ENCODE peak calls at places on chromosomes 7 and 10, in six cellular contexts. One of them, this sample, is unnamed.

GRCh38 chr7:21412291-21412896 is 15.5 kb upstream of the SP4 start:
- DNase-seq in IMR-90: no peak
- DNase-seq in mesendoderm: no peak
- DNase-seq in H1: no peak
- DNase-seq in neuronal stem cell: no peak
- DNase-seq in H9: no peak
- DNase-seq in this sample: peak; percentile 4

GRCh38 chr7:1944619-1945210 is 274.6 kb downstream of the ELFN1 start:
- DNase-seq in IMR-90: no peak
- DNase-seq in mesendoderm: no peak
- DNase-seq in H1: no peak
- DNase-seq in neuronal stem cell: no peak
- DNase-seq in H9: no peak
- DNase-seq in this sample: no peak

GRCh38 chr10:33201056-33201780 is 133.2 kb downstream of the NRP1 start:
- DNase-seq in IMR-90: no peak
- DNase-seq in mesendoderm: no peak
- DNase-seq in H1: no peak
- DNase-seq in neuronal stem cell: no peak
- DNase-seq in H9: no peak
- DNase-seq in this sample: no peak

GRCh38 chr7:50353894-50354595 is 49.5 kb downstream of the IKZF1 start:
- DNase-seq in IMR-90: no peak
- DNase-seq in mesendoderm: no peak
- DNase-seq in H1: no peak
- DNase-seq in neuronal stem cell: no peak
- DNase-seq in H9: no peak
- DNase-seq in this sample: no peak

GRCh38 chr10:126702181-126702580 is 31.7 kb upstream of the C10orf90 start:
- DNase-seq in IMR-90: peak; percentile 2
- DNase-seq in mesendoderm: peak; percentile 12
- DNase-seq in H1: no peak
- DNase-seq in neuronal stem cell: no peak
- DNase-seq in H9: no peak
- DNase-seq in this sample: peak; percentile 81

GRCh38 chr7:15686957-15687644 is 618 bp upstream of the MEOX2 start:
- DNase-seq in IMR-90: no peak
- DNase-seq in mesendoderm: peak; percentile 11
- DNase-seq in H1: no peak
- DNase-seq in neuronal stem cell: peak; percentile 12
- DNase-seq in H9: peak; percentile 36
- DNase-seq in this sample: no peak

GRCh38 chr10:76126607-76127190 is 695.3 kb downstream of the LRMDA start:
- DNase-seq in IMR-90: no peak
- DNase-seq in mesendoderm: no peak
- DNase-seq in H1: no peak
- DNase-seq in neuronal stem cell: no peak
- DNase-seq in H9: no peak
- DNase-seq in this sample: peak; percentile 69

GRCh38 chr10:46255696-46256355 is 31.0 kb upstream of the ANTXRL start:
- DNase-seq in IMR-90: peak; percentile 12
- DNase-seq in mesendoderm: peak; percentile 86
- DNase-seq in H1: peak; percentile 62
- DNase-seq in neuronal stem cell: peak; percentile 42
- DNase-seq in H9: peak; percentile 84
- DNase-seq in this sample: peak; percentile 51

GRCh38 chr10:88421590-88421989 is 161.5 kb downstream of the RNLS start:
- DNase-seq in IMR-90: no peak
- DNase-seq in mesendoderm: no peak
- DNase-seq in H1: no peak
- DNase-seq in neuronal stem cell: no peak
- DNase-seq in H9: no peak
- DNase-seq in this sample: no peak

GRCh38 chr7:137772221-137772620 is 74.6 kb downstream of the DGKI start:
- DNase-seq in IMR-90: peak; percentile 33
- DNase-seq in mesendoderm: no peak
- DNase-seq in H1: no peak
- DNase-seq in neuronal stem cell: no peak
- DNase-seq in H9: no peak
- DNase-seq in this sample: peak; percentile 3

GRCh38 chr7:98707076-98707475 is 90.0 kb downstream of the NPTX2 start:
- DNase-seq in IMR-90: no peak
- DNase-seq in mesendoderm: no peak
- DNase-seq in H1: no peak
- DNase-seq in neuronal stem cell: no peak
- DNase-seq in H9: no peak
- DNase-seq in this sample: no peak

GRCh38 chr7:155214328-155214986 is 83.2 kb upstream of the INSIG1 start:
- DNase-seq in IMR-90: no peak
- DNase-seq in mesendoderm: no peak
- DNase-seq in H1: no peak
- DNase-seq in neuronal stem cell: no peak
- DNase-seq in H9: no peak
- DNase-seq in this sample: no peak

GRCh38 chr10:95400789-95401188 is 110.0 kb upstream of the PDLIM1 start:
- DNase-seq in IMR-90: no peak
- DNase-seq in mesendoderm: peak; percentile 28
- DNase-seq in H1: no peak
- DNase-seq in neuronal stem cell: no peak
- DNase-seq in H9: no peak
- DNase-seq in this sample: no peak

GRCh38 chr10:95395947-95396449 is 105.2 kb upstream of the PDLIM1 start:
- DNase-seq in IMR-90: no peak
- DNase-seq in mesendoderm: no peak
- DNase-seq in H1: no peak
- DNase-seq in neuronal stem cell: no peak
- DNase-seq in H9: no peak
- DNase-seq in this sample: no peak

GRCh38 chr10:95399167-95399566 is 108.4 kb upstream of the PDLIM1 start:
- DNase-seq in IMR-90: no peak
- DNase-seq in mesendoderm: no peak
- DNase-seq in H1: no peak
- DNase-seq in neuronal stem cell: no peak
- DNase-seq in H9: no peak
- DNase-seq in this sample: no peak

GRCh38 chr10:95394161-95394880 is 103.5 kb upstream of the PDLIM1 start:
- DNase-seq in IMR-90: no peak
- DNase-seq in mesendoderm: peak; percentile 63
- DNase-seq in H1: no peak
- DNase-seq in neuronal stem cell: no peak
- DNase-seq in H9: peak; percentile 24
- DNase-seq in this sample: no peak

GRCh38 chr10:95397747-95398146 is 106.9 kb upstream of the PDLIM1 start:
- DNase-seq in IMR-90: no peak
- DNase-seq in mesendoderm: no peak
- DNase-seq in H1: no peak
- DNase-seq in neuronal stem cell: no peak
- DNase-seq in H9: no peak
- DNase-seq in this sample: no peak
- H3K4me1 ChIP-seq in IMR-90: no peaks in the 10 kb centered on the region
- H3K4me1 ChIP-seq in mesendoderm: no peaks in the 10 kb centered on the region
- H3K4me1 ChIP-seq in H1: no peaks in the 10 kb centered on the region
- H3K4me1 ChIP-seq in neuronal stem cell: no peaks in the 10 kb centered on the region
- H3K4me1 ChIP-seq in H9: no peaks in the 10 kb centered on the region
- H3K4me1 ChIP-seq in this sample: peaks cover 2% of the 10 kb centered on the region

GRCh38 chr7:7349156-7349555 is 166.8 kb downstream of the C1GALT1 start:
- DNase-seq in IMR-90: no peak
- DNase-seq in mesendoderm: no peak
- DNase-seq in H1: no peak
- DNase-seq in neuronal stem cell: no peak
- DNase-seq in H9: no peak
- DNase-seq in this sample: no peak

GRCh38 chr7:7344583-7344982 is 162.2 kb downstream of the C1GALT1 start:
- DNase-seq in IMR-90: no peak
- DNase-seq in mesendoderm: no peak
- DNase-seq in H1: no peak
- DNase-seq in neuronal stem cell: no peak
- DNase-seq in H9: no peak
- DNase-seq in this sample: no peak

GRCh38 chr7:7351156-7351555 is 168.8 kb downstream of the C1GALT1 start:
- DNase-seq in IMR-90: no peak
- DNase-seq in mesendoderm: no peak
- DNase-seq in H1: no peak
- DNase-seq in neuronal stem cell: no peak
- DNase-seq in H9: no peak
- DNase-seq in this sample: no peak

GRCh38 chr7:7351832-7352231 is 169.5 kb downstream of the C1GALT1 start:
- DNase-seq in IMR-90: no peak
- DNase-seq in mesendoderm: peak; percentile 26
- DNase-seq in H1: no peak
- DNase-seq in neuronal stem cell: no peak
- DNase-seq in H9: no peak
- DNase-seq in this sample: no peak

DNA sequence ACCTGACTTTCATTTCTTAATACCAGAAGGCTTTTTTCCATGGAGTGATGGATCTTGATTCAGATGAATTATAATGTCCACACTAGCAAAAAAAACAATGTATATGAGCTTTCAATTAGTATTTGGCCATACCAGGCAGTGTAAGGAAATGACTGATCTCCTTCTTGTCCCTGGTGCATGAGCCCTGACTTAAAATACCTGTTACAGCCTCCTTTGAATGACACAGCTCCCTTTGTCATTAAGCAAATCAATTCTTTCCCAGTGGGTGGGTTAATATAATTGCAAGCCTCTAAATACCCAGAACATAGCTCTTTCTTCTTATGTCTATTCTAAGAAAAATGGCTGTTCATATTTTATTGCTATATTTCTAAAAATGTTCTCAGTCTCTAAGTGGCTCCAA is 164.7 kb downstream of the C1GALT1 start:
- DNase-seq in IMR-90: no peak
- DNase-seq in mesendoderm: no peak
- DNase-seq in H1: no peak
- DNase-seq in neuronal stem cell: no peak
- DNase-seq in H9: no peak
- DNase-seq in this sample: no peak
- H2BK15ac ChIP-seq in IMR-90: no peak overlapping the region
- H2BK15ac ChIP-seq in mesendoderm: no peak overlapping the region
- H2BK15ac ChIP-seq in H1: no peak overlapping the region
- H2BK15ac ChIP-seq in neuronal stem cell: no peak overlapping the region
- H2BK15ac ChIP-seq in H9: no peak overlapping the region
- H2BK15ac ChIP-seq in this sample: no peak overlapping the region

DNA sequence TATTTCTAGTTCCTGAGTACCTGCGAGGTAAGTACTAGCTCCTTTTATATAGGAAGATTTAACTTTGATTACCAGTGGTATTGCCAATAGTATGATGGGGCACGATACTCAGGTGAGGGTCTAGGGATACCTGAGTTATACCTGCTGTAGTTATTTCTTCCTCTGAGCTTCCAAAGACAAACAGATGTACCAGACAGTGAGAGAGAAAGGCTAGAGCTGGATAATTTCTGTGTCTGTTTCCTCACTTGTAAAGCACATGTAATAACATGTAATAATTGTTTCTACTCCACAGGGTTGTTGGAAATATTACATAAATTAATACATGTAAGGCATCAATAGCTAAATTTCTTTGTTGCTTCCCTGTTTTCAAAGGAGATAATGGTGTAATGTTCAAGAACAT is 53.7 kb downstream of the CPED1 start:
- DNase-seq in IMR-90: no peak
- DNase-seq in mesendoderm: no peak
- DNase-seq in H1: no peak
- DNase-seq in neuronal stem cell: no peak
- DNase-seq in H9: no peak
- DNase-seq in this sample: no peak
- H3K4me1 ChIP-seq in IMR-90: peaks cover 2% of the 10 kb centered on the region
- H3K4me1 ChIP-seq in mesendoderm: no peaks in the 10 kb centered on the region
- H3K4me1 ChIP-seq in H1: no peaks in the 10 kb centered on the region
- H3K4me1 ChIP-seq in neuronal stem cell: no peaks in the 10 kb centered on the region
- H3K4me1 ChIP-seq in H9: no peaks in the 10 kb centered on the region
- H3K4me1 ChIP-seq in this sample: no peaks in the 10 kb centered on the region

GRCh38 chr10:101013365-101013825 is 13.8 kb downstream of the LZTS2 start:
- DNase-seq in IMR-90: no peak
- DNase-seq in mesendoderm: no peak
- DNase-seq in H1: no peak
- DNase-seq in neuronal stem cell: no peak
- DNase-seq in H9: no peak
- DNase-seq in this sample: no peak

GRCh38 chr10:101014966-101015581 is 15.5 kb downstream of the LZTS2 start:
- DNase-seq in IMR-90: peak; percentile 98
- DNase-seq in mesendoderm: no peak
- DNase-seq in H1: no peak
- DNase-seq in neuronal stem cell: no peak
- DNase-seq in H9: no peak
- DNase-seq in this sample: peak; percentile 96

GRCh38 chr10:101011517-101012423 is 12.2 kb downstream of the LZTS2 start:
- DNase-seq in IMR-90: peak; percentile 29
- DNase-seq in mesendoderm: peak; percentile 78
- DNase-seq in H1: no peak
- DNase-seq in neuronal stem cell: no peak
- DNase-seq in H9: peak; percentile 67
- DNase-seq in this sample: peak; percentile 60

GRCh38 chr10:101014230-101014884 is 14.7 kb downstream of the LZTS2 start:
- DNase-seq in IMR-90: peak; percentile 56
- DNase-seq in mesendoderm: peak; percentile 68
- DNase-seq in H1: no peak
- DNase-seq in neuronal stem cell: no peak
- DNase-seq in H9: peak; percentile 81
- DNase-seq in this sample: peak; percentile 76

GRCh38 chr10:101012525-101013364 is 13.1 kb downstream of the LZTS2 start:
- DNase-seq in IMR-90: peak; percentile 95
- DNase-seq in mesendoderm: peak; percentile 92
- DNase-seq in H1: no peak
- DNase-seq in neuronal stem cell: peak; percentile 77
- DNase-seq in H9: peak; percentile 86
- DNase-seq in this sample: peak; percentile 96
- H2BK15ac ChIP-seq in IMR-90: peak overlapping the region; percentile 18
- H2BK15ac ChIP-seq in mesendoderm: no peak overlapping the region
- H2BK15ac ChIP-seq in H1: no peak overlapping the region
- H2BK15ac ChIP-seq in neuronal stem cell: no peak overlapping the region
- H2BK15ac ChIP-seq in H9: no peak overlapping the region
- H2BK15ac ChIP-seq in this sample: no peak overlapping the region

GRCh38 chr10:113426181-113426837 is 126.5 kb upstream of the HABP2 start:
- DNase-seq in IMR-90: no peak
- DNase-seq in mesendoderm: no peak
- DNase-seq in H1: no peak
- DNase-seq in neuronal stem cell: no peak
- DNase-seq in H9: no peak
- DNase-seq in this sample: no peak

GRCh38 chr10:113424984-113425383 is 127.9 kb upstream of the HABP2 start:
- DNase-seq in IMR-90: no peak
- DNase-seq in mesendoderm: no peak
- DNase-seq in H1: no peak
- DNase-seq in neuronal stem cell: no peak
- DNase-seq in H9: no peak
- DNase-seq in this sample: no peak

GRCh38 chr10:113424304-113424721 is 128.5 kb upstream of the HABP2 start:
- DNase-seq in IMR-90: no peak
- DNase-seq in mesendoderm: no peak
- DNase-seq in H1: no peak
- DNase-seq in neuronal stem cell: no peak
- DNase-seq in H9: no peak
- DNase-seq in this sample: no peak

GRCh38 chr10:113423877-113424276 is 129.0 kb upstream of the HABP2 start:
- DNase-seq in IMR-90: no peak
- DNase-seq in mesendoderm: no peak
- DNase-seq in H1: no peak
- DNase-seq in neuronal stem cell: no peak
- DNase-seq in H9: no peak
- DNase-seq in this sample: no peak

GRCh38 chr10:113425596-113425995 is 127.3 kb upstream of the HABP2 start:
- DNase-seq in IMR-90: no peak
- DNase-seq in mesendoderm: no peak
- DNase-seq in H1: no peak
- DNase-seq in neuronal stem cell: no peak
- DNase-seq in H9: no peak
- DNase-seq in this sample: peak; percentile 19
- H3K4me1 ChIP-seq in IMR-90: no peaks in the 10 kb centered on the region
- H3K4me1 ChIP-seq in mesendoderm: no peaks in the 10 kb centered on the region
- H3K4me1 ChIP-seq in H1: no peaks in the 10 kb centered on the region
- H3K4me1 ChIP-seq in neuronal stem cell: no peaks in the 10 kb centered on the region
- H3K4me1 ChIP-seq in H9: no peaks in the 10 kb centered on the region
- H3K4me1 ChIP-seq in this sample: peaks cover 5% of the 10 kb centered on the region

This sample was measured in mesenchymal stem cell.